ENCODE peak calls at places on chromosomes 1 and 21, in six cellular contexts. M, E, G, C, W and V are unnamed samples.

GRCh38 chr21:38669186-38669585 is 136.5 kb upstream of the ETS2 start:
- DNase-seq in M (no peak), G (peak), W (peak), E (peak), C (no peak), V (peak)

GRCh38 chr1:160431571-160431970 is 31.2 kb downstream of the VANGL2 start:
- DNase-seq in G (no peak), M (no peak), C (no peak), E (no peak), W (no peak), V (no peak)

GRCh38 chr21:26732442-26733221 is 112.6 kb downstream of the ADAMTS1 start:
- DNase-seq in G (peak), C (peak), M (peak), W (peak), E (peak), V (peak)

GRCh38 chr1:180988221-180988826 is 34.3 kb downstream of the STX6 start:
- DNase-seq in W (peak), G (peak), C (no peak), E (peak), M (no peak), V (no peak)

GRCh38 chr1:157496121-157496526 is 56.2 kb downstream of the FCRL5 start:
- DNase-seq in W (peak), M (peak), E (peak), C (no peak), G (peak), V (peak)

GRCh38 chr1:167687919-167688519 is 33.8 kb upstream of the MPZL1 start:
- DNase-seq in G (peak), E (peak), W (peak), C (peak), M (peak), V (peak)

GRCh38 chr1:43317817-43318471 is 17.2 kb downstream of the TIE1 start:
- DNase-seq in C (no peak), G (peak), E (no peak), M (no peak), W (no peak), V (no peak)

GRCh38 chr21:42079008-42079938 is 8.2 kb downstream of the UMODL1 start:
- DNase-seq in M (no peak), G (no peak), C (no peak), W (no peak), E (no peak), V (no peak)

GRCh38 chr1:1542766-1543705 is 2.6 kb upstream of the TMEM240 start:
- DNase-seq in C (no peak), M (no peak), G (peak), W (no peak), E (no peak), V (no peak)
- TF ChIP-seq JUN in C (no peak), M (no peak), G (no peak), W (no peak), E (no peak), V (no peak)

DNA sequence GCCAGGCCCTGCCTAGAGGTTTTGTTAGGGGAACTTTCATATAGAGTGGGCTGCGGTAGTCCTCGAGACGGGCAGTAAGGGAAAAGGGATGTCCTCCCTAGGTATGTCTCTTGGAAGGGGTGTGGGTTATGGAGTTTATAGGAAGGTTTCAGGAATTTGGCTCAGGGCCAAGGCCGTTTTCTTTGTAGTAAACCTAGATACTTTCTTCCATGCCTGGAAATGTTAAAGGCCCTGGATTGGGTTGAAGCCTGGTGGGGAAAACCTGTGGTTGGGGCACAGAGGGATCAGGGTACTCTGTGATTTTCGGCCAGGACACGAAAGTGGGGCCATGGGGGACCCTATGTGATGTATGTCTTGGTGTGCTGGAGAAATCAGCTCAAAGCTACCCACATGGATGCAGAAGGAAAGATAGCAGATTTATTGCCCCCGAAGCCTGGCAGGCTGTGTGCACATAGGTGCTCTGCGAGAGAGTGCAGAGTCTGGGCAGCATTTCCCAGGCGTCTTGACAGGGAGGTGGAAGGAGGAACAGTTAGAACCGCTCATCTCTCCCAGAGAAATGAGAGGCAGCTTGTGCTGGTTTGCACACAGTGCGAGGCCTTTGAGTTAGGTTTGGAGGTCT is 1.7 kb downstream of the SNAP47 start:
- DNase-seq in W (no peak), G (no peak), M (no peak), E (no peak), C (no peak), V (no peak)
- TF ChIP-seq JUN in W (no peak), G (no peak), M (no peak), E (no peak), C (no peak), V (no peak)

GRCh38 chr1:205800973-205801703 is 11.9 kb downstream of the SLC41A1 start:
- DNase-seq in G (peak), C (no peak), W (no peak), E (no peak), M (no peak), V (no peak)

GRCh38 chr1:205802060-205802459 is 10.9 kb downstream of the SLC41A1 start:
- DNase-seq in M (no peak), G (peak), C (no peak), W (no peak), E (no peak), V (no peak)

GRCh38 chr1:205798577-205798976 is 14.4 kb downstream of the SLC41A1 start:
- DNase-seq in G (no peak), E (no peak), C (no peak), W (no peak), M (no peak), V (no peak)

GRCh38 chr1:205797122-205797521 is 15.9 kb downstream of the SLC41A1 start:
- DNase-seq in W (no peak), G (peak), E (no peak), M (no peak), C (no peak), V (no peak)

DNA sequence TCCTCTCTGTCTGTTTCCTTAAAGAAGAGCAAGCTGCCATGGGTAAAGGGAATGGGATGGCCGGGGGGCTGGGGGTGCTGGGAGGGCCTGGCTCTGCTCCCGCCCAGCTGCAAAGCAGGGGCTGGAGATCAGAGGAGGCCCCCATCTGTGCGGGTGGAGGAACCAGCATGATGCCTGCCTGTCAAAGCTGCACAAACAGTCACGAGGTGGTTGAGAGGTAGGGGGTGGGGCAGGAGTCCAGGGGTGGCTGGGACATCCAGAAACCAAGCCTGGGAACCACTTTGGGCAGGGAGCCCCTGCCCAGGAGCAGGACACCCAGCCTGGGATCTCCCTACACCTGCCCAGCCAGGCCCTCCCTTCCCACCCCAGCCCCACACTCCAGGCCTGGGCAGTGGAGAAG is 12.5 kb downstream of the SLC41A1 start:
- DNase-seq in C (no peak), M (no peak), E (no peak), G (no peak), W (no peak), V (no peak)
- TF ChIP-seq JUN in C (no peak), M (no peak), E (no peak), G (no peak), W (no peak), V (no peak)

DNA sequence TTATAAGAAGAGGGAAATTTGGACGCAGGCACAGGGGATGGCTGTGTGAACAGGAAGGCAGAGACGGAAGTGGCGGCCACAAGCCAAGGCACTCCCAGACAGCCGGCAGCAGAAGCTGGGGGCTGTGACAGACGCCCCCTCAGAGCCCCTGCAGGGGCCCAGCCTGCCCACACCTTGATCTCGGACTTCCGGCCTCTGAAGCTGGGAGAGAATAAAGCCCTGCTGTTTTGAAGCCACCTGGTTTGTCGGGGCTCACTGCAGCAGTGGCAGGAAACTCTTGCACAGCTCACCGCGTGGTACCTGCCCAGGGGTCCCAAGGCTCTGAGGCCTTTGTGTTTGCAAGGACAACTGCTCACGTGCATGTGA is 13.7 kb downstream of the MEGF6 start:
- DNase-seq in M (no peak), C (no peak), G (no peak), E (no peak), W (no peak), V (no peak)
- TF ChIP-seq JUN in M (no peak), C (no peak), G (no peak), E (no peak), W (no peak), V (no peak)

GRCh38 chr1:98277111-98277510 is 356.3 kb upstream of the DPYD start:
- DNase-seq in W (peak), C (no peak), E (no peak), M (no peak), G (no peak), V (peak)
- TF ChIP-seq JUN in W (peak), C (no peak), E (no peak), M (no peak), G (no peak), V (no peak)

GRCh38 chr1:23470282-23471070 is 13.5 kb downstream of the ASAP3 start:
- DNase-seq in G (no peak), M (no peak), C (no peak), W (peak), E (no peak), V (no peak)
- TF ChIP-seq JUN in G (no peak), M (no peak), C (no peak), W (no peak), E (no peak), V (no peak)

GRCh38 chr21:29578306-29578705 is 279.6 kb downstream of the BACH1 start:
- DNase-seq in E (no peak), G (no peak), C (no peak), M (no peak), W (no peak), V (no peak)
- TF ChIP-seq JUN in E (no peak), G (no peak), C (no peak), M (no peak), W (no peak), V (no peak)